ENCODE peak calls at places on chromosomes 4 and X, in five cellular contexts. P is upper lobe of right lung, E is GM23248, O is psoas muscle, I is HepG2. T is an unnamed sample.
A peak's percentile ranks its signal among the peaks of the same experiment; 100 is the strongest.

GRCh38 chrX:131958724-131959123 is 64.4 kb upstream of the STK26 start:
- DNase-seq in P (no peak), E (no peak), O (no peak), I (no peak), T (no peak)

GRCh38 chr4:174047363-174047762 is 236.1 kb downstream of the FBXO8 start:
- DNase-seq in P (no peak), E (no peak), O (no peak), I (no peak), T (no peak)

GRCh38 chr4:93710101-93710846 is 118.3 kb upstream of the ATOH1 start:
- DNase-seq in P (no peak), E (no peak), O (no peak), I (peak; percentile 20), T (no peak)

GRCh38 chrX:135384161-135384836 is 37.4 kb upstream of the SMIM10L2A start:
- DNase-seq in P (no peak), E (no peak), O (no peak), I (no peak), T (no peak)

GRCh38 chr4:10281996-10282395 is 165.4 kb upstream of the WDR1 start:
- DNase-seq in P (no peak), E (peak; percentile 21), O (no peak), I (no peak), T (no peak)

GRCh38 chr4:37803348-37803973 is 23.0 kb upstream of the PGM2 start:
- DNase-seq in P (no peak), E (peak; percentile 67), O (no peak), I (peak; percentile 57), T (no peak)

GRCh38 chrX:29490606-29491005 is 724.8 kb upstream of the MAGEB2 start:
- DNase-seq in P (no peak), E (no peak), O (no peak), I (no peak), T (no peak)

GRCh38 chr4:3256230-3257124 is 7.5 kb downstream of the MSANTD1 start:
- DNase-seq in P (peak; percentile 35), E (no peak), O (no peak), I (no peak), T (peak; percentile 63)

GRCh38 chr4:128675083-128675482 is 134.4 kb upstream of the JADE1 start:
- DNase-seq in P (no peak), E (no peak), O (no peak), I (no peak), T (no peak)

GRCh38 chr4:116302990-116303735 is 782.2 kb downstream of the TRAM1L1 start:
- DNase-seq in P (no peak), E (no peak), O (no peak), I (no peak), T (no peak)

GRCh38 chrX:133005038-133005437 is 46.6 kb upstream of the HS6ST2 start:
- DNase-seq in P (no peak), E (peak; percentile 19), O (no peak), I (peak; percentile 3), T (no peak)

GRCh38 chrX:139750390-139750789 is 42.4 kb upstream of the MCF2 start:
- DNase-seq in P (no peak), E (peak; percentile 4), O (no peak), I (no peak), T (no peak)

GRCh38 chrX:109934935-109935334 is 68.0 kb upstream of the TMEM164 start:
- DNase-seq in P (no peak), E (peak; percentile 31), O (no peak), I (no peak), T (no peak)

GRCh38 chrX:108447303-108447702 is 7.7 kb downstream of the COL4A5 start:
- DNase-seq in P (no peak), E (peak; percentile 38), O (no peak), I (peak; percentile 59), T (no peak)

GRCh38 chr4:3814026-3814570 is 47.9 kb downstream of the ADRA2C start:
- DNase-seq in P (no peak), E (no peak), O (no peak), I (no peak), T (peak; percentile 43)

GRCh38 chr4:7120341-7120740 is 52.5 kb upstream of the GRPEL1 start:
- DNase-seq in P (no peak), E (peak; percentile 32), O (no peak), I (no peak), T (no peak)

GRCh38 chr4:52160859-52161258 is 109.8 kb downstream of the SPATA18 start:
- DNase-seq in P (no peak), E (no peak), O (no peak), I (no peak), T (no peak)

DNA sequence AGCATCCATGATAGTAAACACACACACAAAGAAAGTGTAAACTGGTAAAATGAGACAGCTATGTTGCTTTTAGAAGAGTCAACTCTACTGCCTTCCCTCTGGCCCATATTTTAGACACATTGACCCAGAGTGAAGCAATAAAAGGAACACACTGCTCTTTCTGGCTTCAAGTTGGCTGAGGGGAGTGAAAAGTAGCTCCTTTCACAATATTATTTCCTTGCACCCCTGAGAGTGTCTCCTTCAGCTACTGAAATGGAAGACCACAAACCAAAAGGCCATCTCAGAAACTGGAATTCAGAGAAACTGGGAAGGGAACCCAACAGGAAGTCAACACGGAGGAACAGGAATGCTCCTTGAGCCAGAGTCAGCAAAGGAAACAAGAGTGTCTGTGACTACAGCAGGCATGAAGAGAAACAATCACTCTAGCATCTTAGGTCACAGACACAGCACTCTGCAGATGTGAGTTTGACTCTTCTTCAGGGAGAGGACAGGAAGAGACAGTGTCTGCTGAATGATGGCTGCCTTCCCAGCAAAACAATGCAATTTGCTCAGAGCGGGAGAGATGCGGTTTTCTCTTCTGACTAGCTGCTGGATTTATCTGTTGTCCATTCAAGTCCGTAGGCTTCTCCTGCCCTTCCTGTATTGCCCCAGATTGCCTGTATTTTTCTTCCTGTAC is 106.7 kb downstream of the SPATA18 start:
- DNase-seq in P (no peak), E (peak; percentile 33), O (no peak), I (no peak), T (no peak)
- H3K4me1 ChIP-seq in P (no peaks in the 10 kb centered on the region), E (no peaks in the 10 kb centered on the region), O (no peaks in the 10 kb centered on the region), I (no peaks in the 10 kb centered on the region), T (no peaks in the 10 kb centered on the region)

GRCh38 chr4:2255501-2256155 is 6.3 kb downstream of the MXD4 start:
- DNase-seq in P (peak; percentile 67), E (no peak), O (peak; percentile 25), I (no peak), T (peak; percentile 81)
- H3K4me1 ChIP-seq in P (peaks cover 57% of the 10 kb centered on the region), E (peaks cover 8% of the 10 kb centered on the region), O (peaks cover 59% of the 10 kb centered on the region), I (peaks cover 15% of the 10 kb centered on the region), T (no peaks in the 10 kb centered on the region)

GRCh38 chr4:156948133-156948532 is 23.5 kb downstream of the PDGFC start:
- DNase-seq in P (no peak), E (no peak), O (no peak), I (no peak), T (no peak)

GRCh38 chr4:156950090-156950489 is 21.5 kb downstream of the PDGFC start:
- DNase-seq in P (no peak), E (no peak), O (no peak), I (no peak), T (no peak)

GRCh38 chr4:156948738-156949137 is 22.9 kb downstream of the PDGFC start:
- DNase-seq in P (no peak), E (no peak), O (no peak), I (no peak), T (no peak)

GRCh38 chr4:156950950-156951349 is 20.6 kb downstream of the PDGFC start:
- DNase-seq in P (no peak), E (no peak), O (no peak), I (no peak), T (no peak)

DNA sequence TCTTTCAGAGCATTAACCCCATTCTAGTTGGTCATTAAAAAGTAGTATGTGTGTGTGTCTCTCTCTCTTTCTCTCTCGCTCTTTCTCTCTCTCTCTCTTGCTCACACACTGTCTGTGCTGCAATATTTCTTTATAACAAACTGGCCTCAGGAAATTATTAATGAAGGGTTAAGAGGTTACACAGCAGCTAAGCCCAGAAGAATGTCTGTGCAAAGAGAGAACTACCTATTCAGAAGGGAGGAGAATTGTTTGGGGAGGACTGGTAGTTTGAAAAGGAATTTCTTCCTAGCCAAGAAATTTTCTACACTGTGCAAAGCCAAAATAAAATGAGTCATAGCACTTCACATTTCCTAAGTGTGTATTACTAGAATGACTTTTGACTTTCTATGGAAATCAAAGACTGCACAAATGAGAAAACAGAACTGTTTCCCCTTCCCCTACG is 22.2 kb downstream of the PDGFC start:
- DNase-seq in P (no peak), E (peak; percentile 81), O (no peak), I (peak; percentile 76), T (no peak)
- H3K4me1 ChIP-seq in P (peaks cover 22% of the 10 kb centered on the region), E (peaks cover 79% of the 10 kb centered on the region), O (peaks cover 67% of the 10 kb centered on the region), I (peaks cover 46% of the 10 kb centered on the region), T (peaks cover 18% of the 10 kb centered on the region)

DNA sequence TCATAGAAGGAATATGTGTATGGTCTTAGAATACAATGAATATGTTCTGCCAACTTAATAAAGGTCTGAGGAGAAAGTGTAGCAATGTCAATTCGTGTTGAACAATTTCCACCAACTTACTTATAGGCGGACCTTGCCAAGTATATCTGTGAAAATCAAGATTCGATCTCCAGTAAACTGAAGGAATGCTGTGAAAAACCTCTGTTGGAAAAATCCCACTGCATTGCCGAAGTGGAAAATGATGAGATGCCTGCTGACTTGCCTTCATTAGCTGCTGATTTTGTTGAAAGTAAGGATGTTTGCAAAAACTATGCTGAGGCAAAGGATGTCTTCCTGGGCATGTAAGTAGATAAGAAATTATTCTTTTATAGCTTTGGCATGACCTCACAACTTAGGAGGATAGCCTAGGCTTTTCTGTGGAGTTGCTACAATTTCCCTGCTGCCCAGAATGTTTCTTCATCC is 9.2 kb downstream of the ALB start:
- DNase-seq in P (no peak), E (no peak), O (no peak), I (no peak), T (no peak)
- H3K4me1 ChIP-seq in P (no peaks in the 10 kb centered on the region), E (no peaks in the 10 kb centered on the region), O (no peaks in the 10 kb centered on the region), I (peaks cover 86% of the 10 kb centered on the region), T (no peaks in the 10 kb centered on the region)

GRCh38 chr4:142353149-142353738 is 492.9 kb downstream of the INPP4B start:
- DNase-seq in P (no peak), E (peak; percentile 83), O (no peak), I (peak; percentile 27), T (no peak)

GRCh38 chr4:142355417-142355930 is 490.6 kb downstream of the INPP4B start:
- DNase-seq in P (no peak), E (no peak), O (no peak), I (no peak), T (no peak)

GRCh38 chr4:142354794-142355416 is 491.2 kb downstream of the INPP4B start:
- DNase-seq in P (no peak), E (no peak), O (no peak), I (no peak), T (no peak)

GRCh38 chr4:142352682-142353081 is 493.4 kb downstream of the INPP4B start:
- DNase-seq in P (no peak), E (no peak), O (no peak), I (no peak), T (no peak)

GRCh38 chr4:142354041-142354440 is 492.1 kb downstream of the INPP4B start:
- DNase-seq in P (no peak), E (peak; percentile 69), O (no peak), I (no peak), T (no peak)
- H3K4me1 ChIP-seq in P (peaks cover 37% of the 10 kb centered on the region), E (peaks cover 52% of the 10 kb centered on the region), O (peaks cover 34% of the 10 kb centered on the region), I (no peaks in the 10 kb centered on the region), T (peaks cover 5% of the 10 kb centered on the region)

GRCh38 chrX:153487590-153488071 is 7.1 kb upstream of the BGN start:
- DNase-seq in P (no peak), E (peak; percentile 35), O (no peak), I (no peak), T (peak; percentile 90)
- H3K4me1 ChIP-seq in P (no peaks in the 10 kb centered on the region), E (peaks cover 6% of the 10 kb centered on the region), O (no peaks in the 10 kb centered on the region), I (peaks cover 70% of the 10 kb centered on the region), T (no peaks in the 10 kb centered on the region)

GRCh38 chr4:107989537-107990386 is at the start of gene HADH:
- DNase-seq in P (peak; percentile 96), E (peak; percentile 98), O (peak; percentile 95), I (peak; percentile 80), T (peak; percentile 97)
- H3K4me1 ChIP-seq in P (peaks cover 47% of the 10 kb centered on the region), E (peaks cover 11% of the 10 kb centered on the region), O (peaks cover 50% of the 10 kb centered on the region), I (peaks cover 54% of the 10 kb centered on the region), T (peaks cover 7% of the 10 kb centered on the region)

GRCh38 chr4:168881754-168882153 is 128.3 kb downstream of the CBR4 start:
- DNase-seq in P (no peak), E (peak; percentile 31), O (no peak), I (no peak), T (no peak)
- H3K4me1 ChIP-seq in P (peaks cover 41% of the 10 kb centered on the region), E (peaks cover 56% of the 10 kb centered on the region), O (peaks cover 68% of the 10 kb centered on the region), I (peaks cover 25% of the 10 kb centered on the region), T (peaks cover 4% of the 10 kb centered on the region)